ENCODE peak calls at places on chromosomes 11 and 22, in eight cellular contexts. One of them, this sample, is unnamed.

GRCh38 chr11:110366234-110366633 is 63.5 kb upstream of the FDX1 start:
- DNase-seq in Panc1: no peak
- DNase-seq in ovary: peak; percentile 49
- DNase-seq in endothelial cell: no peak
- DNase-seq in breast epithelium: peak; percentile 56
- DNase-seq in HS-5: no peak
- DNase-seq in NAMALWA: no peak
- DNase-seq in NCI-H2081: no peak
- DNase-seq in this sample: peak; percentile 33

GRCh38 chr22:49812838-49813237 is 14.8 kb downstream of the BRD1 start:
- DNase-seq in Panc1: no peak
- DNase-seq in ovary: no peak
- DNase-seq in endothelial cell: no peak
- DNase-seq in breast epithelium: no peak
- DNase-seq in HS-5: no peak
- DNase-seq in NAMALWA: no peak
- DNase-seq in NCI-H2081: no peak
- DNase-seq in this sample: peak; percentile 4

GRCh38 chr22:38859581-38860290 is 12.3 kb downstream of the CBX6 start:
- DNase-seq in Panc1: no peak
- DNase-seq in ovary: no peak
- DNase-seq in endothelial cell: no peak
- DNase-seq in breast epithelium: no peak
- DNase-seq in HS-5: no peak
- DNase-seq in NAMALWA: no peak
- DNase-seq in NCI-H2081: no peak
- DNase-seq in this sample: no peak

GRCh38 chr11:21144556-21144955 is 475.2 kb downstream of the NELL1 start:
- DNase-seq in Panc1: no peak
- DNase-seq in ovary: no peak
- DNase-seq in endothelial cell: no peak
- DNase-seq in breast epithelium: no peak
- DNase-seq in HS-5: no peak
- DNase-seq in NAMALWA: no peak
- DNase-seq in NCI-H2081: no peak
- DNase-seq in this sample: no peak

GRCh38 chr11:78690588-78690987 is 115.9 kb upstream of the NARS2 start:
- DNase-seq in Panc1: no peak
- DNase-seq in ovary: no peak
- DNase-seq in endothelial cell: no peak
- DNase-seq in breast epithelium: no peak
- DNase-seq in HS-5: no peak
- DNase-seq in NAMALWA: no peak
- DNase-seq in NCI-H2081: no peak
- DNase-seq in this sample: peak; percentile 22

GRCh38 chr11:118615282-118615979 is 8.0 kb downstream of the PHLDB1 start:
- DNase-seq in Panc1: no peak
- DNase-seq in ovary: no peak
- DNase-seq in endothelial cell: no peak
- DNase-seq in breast epithelium: peak; percentile 40
- DNase-seq in HS-5: no peak
- DNase-seq in NAMALWA: no peak
- DNase-seq in NCI-H2081: no peak
- DNase-seq in this sample: peak; percentile 40

GRCh38 chr11:117419136-117419914 is 91.7 kb downstream of the CEP164 start:
- DNase-seq in Panc1: no peak
- DNase-seq in ovary: no peak
- DNase-seq in endothelial cell: no peak
- DNase-seq in breast epithelium: no peak
- DNase-seq in HS-5: peak; percentile 14
- DNase-seq in NAMALWA: no peak
- DNase-seq in NCI-H2081: no peak
- DNase-seq in this sample: no peak

GRCh38 chr11:118703563-118704106 is 24.2 kb upstream of the TREH start:
- DNase-seq in Panc1: no peak
- DNase-seq in ovary: no peak
- DNase-seq in endothelial cell: no peak
- DNase-seq in breast epithelium: no peak
- DNase-seq in HS-5: no peak
- DNase-seq in NAMALWA: no peak
- DNase-seq in NCI-H2081: no peak
- DNase-seq in this sample: no peak

GRCh38 chr22:40560551-40560950 is 76.0 kb downstream of the MRTFA start:
- DNase-seq in Panc1: no peak
- DNase-seq in ovary: no peak
- DNase-seq in endothelial cell: no peak
- DNase-seq in breast epithelium: no peak
- DNase-seq in HS-5: no peak
- DNase-seq in NAMALWA: no peak
- DNase-seq in NCI-H2081: no peak
- DNase-seq in this sample: peak; percentile 63

GRCh38 chr11:2588809-2589537 is 110.8 kb downstream of the KCNQ1OT1 start:
- DNase-seq in Panc1: no peak
- DNase-seq in ovary: peak; percentile 7
- DNase-seq in endothelial cell: peak; percentile 5
- DNase-seq in breast epithelium: no peak
- DNase-seq in HS-5: no peak
- DNase-seq in NAMALWA: no peak
- DNase-seq in NCI-H2081: no peak
- DNase-seq in this sample: no peak

GRCh38 chr22:31342389-31343125 is 3.6 kb downstream of the PATZ1 start:
- DNase-seq in Panc1: no peak
- DNase-seq in ovary: no peak
- DNase-seq in endothelial cell: peak; percentile 16
- DNase-seq in breast epithelium: no peak
- DNase-seq in HS-5: no peak
- DNase-seq in NAMALWA: no peak
- DNase-seq in NCI-H2081: no peak
- DNase-seq in this sample: no peak

GRCh38 chr11:114036156-114036811 is 23.2 kb upstream of the ZBTB16 start:
- DNase-seq in Panc1: no peak
- DNase-seq in ovary: peak; percentile 80
- DNase-seq in endothelial cell: peak; percentile 93
- DNase-seq in breast epithelium: peak; percentile 86
- DNase-seq in HS-5: no peak
- DNase-seq in NAMALWA: no peak
- DNase-seq in NCI-H2081: no peak
- DNase-seq in this sample: no peak

GRCh38 chr22:21690401-21690801 is 24.6 kb downstream of the PPIL2 start:
- DNase-seq in Panc1: no peak
- DNase-seq in ovary: no peak
- DNase-seq in endothelial cell: no peak
- DNase-seq in breast epithelium: no peak
- DNase-seq in HS-5: no peak
- DNase-seq in NAMALWA: no peak
- DNase-seq in NCI-H2081: no peak
- DNase-seq in this sample: no peak

GRCh38 chr22:43238526-43239006 is 51.6 kb upstream of the TTLL12 start:
- DNase-seq in Panc1: no peak
- DNase-seq in ovary: peak; percentile 57
- DNase-seq in endothelial cell: no peak
- DNase-seq in breast epithelium: no peak
- DNase-seq in HS-5: no peak
- DNase-seq in NAMALWA: no peak
- DNase-seq in NCI-H2081: no peak
- DNase-seq in this sample: no peak

GRCh38 chr11:70769106-70769505 is 370.8 kb downstream of the CTTN start:
- DNase-seq in Panc1: no peak
- DNase-seq in ovary: no peak
- DNase-seq in endothelial cell: no peak
- DNase-seq in breast epithelium: no peak
- DNase-seq in HS-5: no peak
- DNase-seq in NAMALWA: no peak
- DNase-seq in NCI-H2081: no peak
- DNase-seq in this sample: no peak

GRCh38 chr22:40213478-40213877 is 35.8 kb downstream of the TNRC6B start:
- DNase-seq in Panc1: no peak
- DNase-seq in ovary: no peak
- DNase-seq in endothelial cell: no peak
- DNase-seq in breast epithelium: no peak
- DNase-seq in HS-5: no peak
- DNase-seq in NAMALWA: peak; percentile 20
- DNase-seq in NCI-H2081: peak; percentile 45
- DNase-seq in this sample: no peak

GRCh38 chr11:428295-428694 is 13.5 kb upstream of the SIGIRR start:
- DNase-seq in Panc1: no peak
- DNase-seq in ovary: no peak
- DNase-seq in endothelial cell: no peak
- DNase-seq in breast epithelium: no peak
- DNase-seq in HS-5: no peak
- DNase-seq in NAMALWA: no peak
- DNase-seq in NCI-H2081: no peak
- DNase-seq in this sample: no peak

GRCh38 chr11:36018967-36019596 is 75.2 kb downstream of the LDLRAD3 start:
- DNase-seq in Panc1: no peak
- DNase-seq in ovary: no peak
- DNase-seq in endothelial cell: no peak
- DNase-seq in breast epithelium: no peak
- DNase-seq in HS-5: no peak
- DNase-seq in NAMALWA: no peak
- DNase-seq in NCI-H2081: peak; percentile 26
- DNase-seq in this sample: no peak

GRCh38 chr11:112285918-112286317 is 25.3 kb upstream of the PLET1 start:
- DNase-seq in Panc1: no peak
- DNase-seq in ovary: no peak
- DNase-seq in endothelial cell: no peak
- DNase-seq in breast epithelium: no peak
- DNase-seq in HS-5: no peak
- DNase-seq in NAMALWA: no peak
- DNase-seq in NCI-H2081: no peak
- DNase-seq in this sample: peak; percentile 72

GRCh38 chr11:126406368-126406767 is 50.9 kb downstream of the ST3GAL4 start:
- DNase-seq in Panc1: no peak
- DNase-seq in ovary: no peak
- DNase-seq in endothelial cell: no peak
- DNase-seq in breast epithelium: no peak
- DNase-seq in HS-5: no peak
- DNase-seq in NAMALWA: no peak
- DNase-seq in NCI-H2081: no peak
- DNase-seq in this sample: no peak

GRCh38 chr11:32279672-32280071 is 155.7 kb downstream of the WT1 start:
- DNase-seq in Panc1: no peak
- DNase-seq in ovary: no peak
- DNase-seq in endothelial cell: peak; percentile 27
- DNase-seq in breast epithelium: no peak
- DNase-seq in HS-5: no peak
- DNase-seq in NAMALWA: peak; percentile 16
- DNase-seq in NCI-H2081: no peak
- DNase-seq in this sample: no peak

GRCh38 chr11:1208361-1209261 is 14.3 kb upstream of the MUC5B start:
- DNase-seq in Panc1: no peak
- DNase-seq in ovary: no peak
- DNase-seq in endothelial cell: no peak
- DNase-seq in breast epithelium: peak; percentile 49
- DNase-seq in HS-5: no peak
- DNase-seq in NAMALWA: no peak
- DNase-seq in NCI-H2081: no peak
- DNase-seq in this sample: no peak

GRCh38 chr11:118291453-118291852 is 13.1 kb upstream of the CD3E start:
- DNase-seq in Panc1: no peak
- DNase-seq in ovary: no peak
- DNase-seq in endothelial cell: no peak
- DNase-seq in breast epithelium: no peak
- DNase-seq in HS-5: no peak
- DNase-seq in NAMALWA: no peak
- DNase-seq in NCI-H2081: no peak
- DNase-seq in this sample: no peak

GRCh38 chr11:109994896-109995295 is 98.3 kb upstream of the ZC3H12C start:
- DNase-seq in Panc1: no peak
- DNase-seq in ovary: no peak
- DNase-seq in endothelial cell: no peak
- DNase-seq in breast epithelium: no peak
- DNase-seq in HS-5: no peak
- DNase-seq in NAMALWA: no peak
- DNase-seq in NCI-H2081: no peak
- DNase-seq in this sample: no peak

GRCh38 chr11:75066061-75066460 is 30.6 kb downstream of the OR2AT4 start:
- DNase-seq in Panc1: no peak
- DNase-seq in ovary: no peak
- DNase-seq in endothelial cell: no peak
- DNase-seq in breast epithelium: no peak
- DNase-seq in HS-5: peak; percentile 26
- DNase-seq in NAMALWA: no peak
- DNase-seq in NCI-H2081: no peak
- DNase-seq in this sample: peak; percentile 34

This sample was measured in astrocyte.